ENCODE peak calls at places on chromosomes 16 and 17, in eight cellular contexts. X is sigmoid colon; C is prostate gland; Z is spleen; Q is CD4-positive, alpha-beta memory T cell; P is SK-N-SH; K is CD8-positive, alpha-beta T cell; G is ascending aorta. F is an unnamed sample.

GRCh38 chr17:18851206-18851605 is 6.7 kb upstream of the PRPSAP2 start:
- DNase-seq in C (no peak), Z (no peak), P (no peak), Q (no peak), G (no peak), K (no peak), X (no peak), F (no peak)

GRCh38 chr16:49934557-49935260 is 78.8 kb upstream of the ZNF423 start:
- DNase-seq in G (no peak), C (no peak), Z (no peak), K (no peak), Q (no peak), X (peak), P (no peak), F (no peak)

GRCh38 chr16:35134471-35134870 is 1675.1 kb downstream of the TP53TG3F start:
- DNase-seq in X (no peak), G (no peak), P (no peak), C (no peak), Z (no peak), K (no peak), Q (no peak), F (no peak)

GRCh38 chr17:13601776-13602551 is at the start of gene HS3ST3A1:
- DNase-seq in X (peak), K (no peak), P (peak), Z (peak), Q (no peak), G (no peak), C (peak), F (no peak)

GRCh38 chr17:45221081-45221996 is at the start of gene FMNL1:
- DNase-seq in P (peak), X (no peak), C (no peak), K (peak), G (peak), Z (peak), Q (peak), F (peak)

GRCh38 chr16:67241008-67241900 is 6.0 kb downstream of the FHOD1 start:
- DNase-seq in C (peak), X (no peak), Z (peak), G (peak), Q (no peak), K (no peak), P (no peak), F (no peak)

GRCh38 chr16:88084881-88085280 is 133.6 kb downstream of the BANP start:
- DNase-seq in G (no peak), Z (no peak), K (no peak), C (no peak), Q (no peak), X (no peak), P (no peak), F (no peak)

GRCh38 chr17:13306310-13306962 is 288.6 kb upstream of the ELAC2 start:
- DNase-seq in G (no peak), C (no peak), K (no peak), Q (no peak), P (peak), X (no peak), Z (no peak), F (no peak)

GRCh38 chr17:8923762-8924161 is 41.7 kb downstream of the PIK3R5 start:
- DNase-seq in G (no peak), Z (no peak), C (no peak), Q (no peak), X (no peak), P (no peak), K (no peak), F (no peak)

GRCh38 chr16:75559564-75560372 is 3.7 kb upstream of the TMEM231 start:
- DNase-seq in X (no peak), C (no peak), Z (no peak), G (no peak), Q (no peak), K (no peak), P (no peak), F (no peak)

GRCh38 chr17:50185724-50186545 is 15.5 kb downstream of the COL1A1 start:
- DNase-seq in X (no peak), K (no peak), Z (no peak), C (no peak), P (no peak), G (no peak), Q (no peak), F (no peak)

GRCh38 chr17:16419929-16420271 is 4.5 kb downstream of the TRPV2 start:
- DNase-seq in P (no peak), Q (no peak), X (no peak), G (no peak), Z (no peak), C (no peak), K (peak), F (no peak)

GRCh38 chr17:16418684-16419066 is 3.3 kb downstream of the TRPV2 start:
- DNase-seq in Q (no peak), P (no peak), G (no peak), X (no peak), C (no peak), Z (no peak), K (no peak), F (no peak)

GRCh38 chr17:16417896-16418683 is 2.7 kb downstream of the TRPV2 start:
- DNase-seq in G (no peak), Q (no peak), X (no peak), P (no peak), C (no peak), K (no peak), Z (peak), F (no peak)

GRCh38 chr17:16417399-16417798 is 2.0 kb downstream of the TRPV2 start:
- DNase-seq in C (no peak), P (no peak), K (no peak), Q (no peak), X (no peak), G (no peak), Z (peak), F (no peak)

DNA sequence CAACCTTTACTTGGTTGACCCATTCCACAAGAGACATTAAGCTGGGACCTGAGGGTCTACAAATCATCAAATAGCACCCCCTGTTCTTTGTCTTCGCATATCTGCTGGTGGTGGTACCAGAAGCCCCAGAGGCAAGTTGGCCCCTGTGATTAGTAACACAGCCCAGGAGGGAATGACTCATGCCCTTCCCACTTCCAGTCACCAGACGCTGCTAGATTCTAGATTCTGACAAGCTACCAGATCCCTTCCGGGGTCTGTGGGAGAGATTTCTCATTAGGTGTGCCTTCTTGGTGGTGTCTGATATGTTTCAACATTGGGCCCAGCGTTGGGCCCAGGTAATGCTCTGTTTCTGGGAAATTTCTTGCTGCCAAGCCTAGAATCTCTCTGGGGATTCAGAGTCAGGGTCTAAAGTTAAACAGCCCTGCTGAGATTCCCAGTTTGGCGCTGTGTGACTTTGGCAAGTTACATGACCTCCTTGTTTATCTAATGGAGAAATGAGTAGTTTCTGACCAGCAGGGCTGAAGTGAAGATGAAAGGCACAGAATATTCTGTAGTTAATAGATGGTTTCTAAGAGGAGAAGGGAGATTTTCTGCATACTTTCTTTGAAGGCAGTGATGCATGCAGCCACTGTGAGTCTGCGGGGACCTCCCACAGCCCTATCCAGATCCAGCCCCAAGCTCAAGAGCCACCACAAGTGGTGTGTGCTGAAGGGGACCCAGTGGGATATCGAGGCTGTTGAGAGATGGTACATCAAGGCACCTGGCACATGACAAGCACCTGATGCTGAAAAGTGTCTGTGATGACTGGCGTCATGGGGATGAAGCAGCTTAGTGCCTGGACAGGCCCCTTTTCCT is 3.9 kb downstream of the TRPV2 start:
- DNase-seq in Z (no peak), K (peak), P (peak), X (peak), G (peak), Q (no peak), C (no peak), F (no peak)
- H3K27ac ChIP-seq in Z (peak), K (no peak), P (peak), X (peak), G (peak), Q (peak), C (peak), F (peak)

GRCh38 chr17:79006794-79007503 is 2.6 kb downstream of the CANT1 start:
- DNase-seq in K (no peak), C (no peak), Z (no peak), X (peak), Q (no peak), G (peak), P (no peak), F (no peak)
- H3K27ac ChIP-seq in K (no peak), C (peak), Z (peak), X (no peak), Q (no peak), G (no peak), P (no peak), F (no peak)

DNA sequence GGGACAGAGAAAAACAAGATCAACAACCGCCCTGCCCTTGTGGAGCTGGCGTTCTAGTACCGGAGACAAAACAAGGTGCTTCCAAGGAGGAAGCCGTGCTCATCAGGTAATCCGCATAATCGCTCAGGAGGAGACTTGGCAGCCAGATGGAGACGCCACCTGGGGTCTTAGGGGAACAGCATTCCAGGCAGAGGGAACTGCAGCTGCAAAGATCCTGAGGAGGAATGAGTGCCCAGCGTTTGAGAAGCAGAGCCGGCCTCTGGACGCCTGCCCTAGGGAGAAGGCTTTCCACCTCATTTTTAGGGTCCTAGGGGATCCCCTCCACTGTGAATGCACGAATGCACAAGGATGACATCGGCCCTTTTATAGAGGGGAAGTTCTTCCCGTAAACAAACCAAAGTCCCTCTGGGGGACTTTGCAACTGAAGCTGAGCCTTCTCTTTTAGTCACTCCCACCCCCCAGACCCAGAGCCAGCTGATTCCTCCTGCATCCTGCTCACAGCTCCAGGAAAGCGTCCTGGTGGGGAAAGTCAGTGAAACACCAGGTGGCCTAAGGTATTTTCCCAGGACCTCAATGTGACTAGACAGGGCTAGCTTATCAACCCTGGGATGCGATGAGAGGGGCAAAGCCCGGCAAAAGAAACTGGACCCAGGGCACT is 13.2 kb upstream of the MPRIP start:
- DNase-seq in C (no peak), Z (no peak), Q (no peak), K (no peak), G (no peak), X (peak), P (no peak), F (no peak)
- H3K27ac ChIP-seq in C (no peak), Z (no peak), Q (no peak), K (no peak), G (no peak), X (no peak), P (no peak), F (no peak)

GRCh38 chr17:75831032-75831567 is 13.1 kb downstream of the UNC13D start:
- DNase-seq in X (no peak), P (no peak), G (no peak), K (no peak), Z (no peak), Q (no peak), C (no peak), F (no peak)

GRCh38 chr17:75830168-75831031 is 13.8 kb downstream of the UNC13D start:
- DNase-seq in P (peak), Q (no peak), Z (no peak), X (peak), G (no peak), K (peak), C (no peak), F (no peak)

GRCh38 chr17:75834279-75834920 is 9.8 kb downstream of the UNC13D start:
- DNase-seq in P (no peak), Q (no peak), C (no peak), X (no peak), Z (no peak), K (no peak), G (no peak), F (no peak)

GRCh38 chr17:75832164-75832651 is 12.0 kb downstream of the UNC13D start:
- DNase-seq in C (no peak), K (peak), G (no peak), Z (no peak), X (peak), Q (peak), P (no peak), F (no peak)

DNA sequence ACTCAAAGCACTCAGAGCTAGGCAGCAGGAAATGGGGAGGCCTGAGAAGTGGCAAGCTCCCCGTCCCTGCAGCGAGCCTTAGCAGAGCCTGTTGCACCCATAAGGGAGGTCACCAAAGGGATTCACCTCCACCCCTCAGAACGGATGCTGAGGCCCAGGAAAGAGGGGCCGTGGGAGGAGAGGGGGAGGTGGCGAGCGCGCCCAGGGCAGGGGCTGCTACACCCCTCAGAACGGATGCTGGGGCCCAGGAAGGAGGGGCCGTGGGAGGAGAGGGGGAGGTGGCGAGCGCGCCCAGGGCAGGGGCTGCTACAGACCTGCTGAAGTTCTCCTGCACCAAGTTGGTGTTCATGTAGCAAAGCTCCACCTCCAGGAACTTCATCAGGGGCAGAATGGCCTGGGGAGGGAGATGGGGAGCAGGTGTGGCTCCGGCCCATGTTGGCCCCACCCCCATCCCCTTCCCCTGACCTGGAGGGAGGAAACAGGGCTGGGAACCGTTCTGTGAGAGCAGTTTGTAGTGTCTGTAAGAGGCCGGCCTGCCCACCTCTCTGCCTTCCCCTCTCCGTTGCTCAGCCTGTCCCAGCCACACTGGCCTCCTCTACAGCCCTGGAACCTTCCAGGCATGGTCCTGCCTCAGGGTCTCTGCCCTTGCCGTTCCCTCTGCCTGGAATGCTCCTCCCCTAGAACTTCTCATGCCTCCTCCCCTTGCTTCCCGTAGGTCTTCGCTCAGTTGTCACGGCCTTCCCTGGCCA is 11.4 kb downstream of the UNC13D start:
- DNase-seq in G (no peak), X (no peak), Q (peak), Z (no peak), P (no peak), C (no peak), K (peak), F (no peak)
- H3K27ac ChIP-seq in G (peak), X (peak), Q (peak), Z (peak), P (no peak), C (no peak), K (peak), F (peak)

GRCh38 chr17:1142503-1143095 is 37.2 kb downstream of the ABR start:
- DNase-seq in K (no peak), G (no peak), X (no peak), Z (no peak), Q (no peak), C (no peak), P (no peak), F (no peak)

GRCh38 chr17:1134634-1135324 is 45.0 kb downstream of the ABR start:
- DNase-seq in G (peak), K (no peak), Z (no peak), X (no peak), P (no peak), C (no peak), Q (no peak), F (no peak)

GRCh38 chr17:1137465-1137894 is 42.3 kb downstream of the ABR start:
- DNase-seq in Q (peak), X (no peak), Z (no peak), G (no peak), C (no peak), K (no peak), P (no peak), F (no peak)
- H3K27ac ChIP-seq in Q (no peak), X (no peak), Z (no peak), G (no peak), C (no peak), K (no peak), P (no peak), F (no peak)